ENCODE peak calls at places on chromosomes 2 and 18, in six cellular contexts. L is AG20443, I is left cardiac atrium, G is memory B cell, K is NCI-H1417, Q is H7. S is an unnamed sample.

GRCh38 chr2:96819101-96819875 is 3.2 kb downstream of the CNNM3 start:
- DNase-seq in L (no peak), I (no peak), G (no peak), K (peak), Q (no peak), S (no peak)

GRCh38 chr2:102540882-102541281 is 67.9 kb downstream of the SLC9A4 start:
- DNase-seq in L (no peak), I (peak), G (no peak), K (no peak), Q (no peak), S (no peak)

GRCh38 chr2:151156943-151157705 is 104.5 kb downstream of the RBM43 start:
- DNase-seq in L (peak), I (no peak), G (no peak), K (no peak), Q (no peak), S (no peak)

GRCh38 chr2:100013892-100014677 is 128.3 kb downstream of the AFF3 start:
- DNase-seq in L (peak), I (peak), G (no peak), K (no peak), Q (peak), S (no peak)

GRCh38 chr2:124640221-124640750 is 615.2 kb downstream of the CNTNAP5 start:
- DNase-seq in L (no peak), I (no peak), G (no peak), K (no peak), Q (no peak), S (no peak)

GRCh38 chr2:178109813-178110212 is 2.4 kb upstream of the RBM45 start:
- DNase-seq in L (peak), I (no peak), G (peak), K (peak), Q (peak), S (no peak)

GRCh38 chr2:103627301-103627700 is 865.5 kb downstream of the TMEM182 start:
- DNase-seq in L (no peak), I (no peak), G (no peak), K (no peak), Q (no peak), S (no peak)

GRCh38 chr2:54531558-54531957 is 75.4 kb downstream of the SPTBN1 start:
- DNase-seq in L (no peak), I (no peak), G (no peak), K (no peak), Q (no peak), S (no peak)

GRCh38 chr2:33069894-33070651 is 123.3 kb downstream of the LTBP1 start:
- DNase-seq in L (peak), I (peak), G (no peak), K (no peak), Q (no peak), S (no peak)

GRCh38 chr2:222887124-222887523 is 26.3 kb downstream of the ACSL3 start:
- DNase-seq in L (no peak), I (no peak), G (no peak), K (no peak), Q (no peak), S (no peak)

GRCh38 chr2:114170070-114170469 is 272.4 kb upstream of the DPP10 start:
- DNase-seq in L (no peak), I (no peak), G (no peak), K (no peak), Q (no peak), S (no peak)

GRCh38 chr2:96089356-96090180 is 26.8 kb downstream of the ADRA2B start:
- DNase-seq in L (peak), I (no peak), G (no peak), K (no peak), Q (peak), S (no peak)

GRCh38 chr2:37472959-37473358 is 128.5 kb downstream of the QPCT start:
- DNase-seq in L (peak), I (peak), G (no peak), K (peak), Q (no peak), S (no peak)

GRCh38 chr18:6444484-6445228 is 29.9 kb upstream of the L3MBTL4 start:
- DNase-seq in L (no peak), I (no peak), G (no peak), K (no peak), Q (peak), S (no peak)

GRCh38 chr18:48590678-48591077 is 51.8 kb downstream of the CTIF start:
- DNase-seq in L (peak), I (peak), G (no peak), K (no peak), Q (no peak), S (no peak)

GRCh38 chr2:118903489-118904215 is 38.3 kb upstream of the MARCO start:
- DNase-seq in L (no peak), I (no peak), G (no peak), K (no peak), Q (no peak), S (no peak)